ENCODE peak calls at places on chromosomes 11 and 22, in ten cellular contexts. One of them, this sample, is unnamed. For H3K9me3, the result is how much of the 10 kb centered on the place peaks cover.

GRCh38 chr11:117621226-117621625 is 175.8 kb downstream of the DSCAML1 start:
- DNase-seq in gastrocnemius medialis: no peak
- DNase-seq in CD8-positive, alpha-beta T cell: no peak
- DNase-seq in neural progenitor cell: no peak
- DNase-seq in left ventricle myocardium inferior: no peak
- DNase-seq in ovary: no peak
- DNase-seq in MM.1S: no peak
- DNase-seq in heart left ventricle: no peak
- DNase-seq in Karpas-422: peak
- DNase-seq in GM23248: peak
- DNase-seq in this sample: no peak

GRCh38 chr22:28547132-28547842 is 132.4 kb downstream of the TTC28 start:
- DNase-seq in ovary: no peak
- DNase-seq in CD8-positive, alpha-beta T cell: no peak
- DNase-seq in gastrocnemius medialis: no peak
- DNase-seq in MM.1S: no peak
- DNase-seq in Karpas-422: no peak
- DNase-seq in neural progenitor cell: no peak
- DNase-seq in left ventricle myocardium inferior: no peak
- DNase-seq in heart left ventricle: no peak
- DNase-seq in GM23248: peak
- DNase-seq in this sample: no peak

GRCh38 chr11:102518296-102519094 is 12.1 kb downstream of the MMP7 start:
- DNase-seq in gastrocnemius medialis: no peak
- DNase-seq in GM23248: no peak
- DNase-seq in left ventricle myocardium inferior: no peak
- DNase-seq in ovary: no peak
- DNase-seq in Karpas-422: peak
- DNase-seq in MM.1S: no peak
- DNase-seq in heart left ventricle: no peak
- DNase-seq in CD8-positive, alpha-beta T cell: no peak
- DNase-seq in neural progenitor cell: peak
- DNase-seq in this sample: no peak

GRCh38 chr11:66363805-66364535 is 7.6 kb downstream of the SLC29A2 start:
- DNase-seq in MM.1S: peak
- DNase-seq in gastrocnemius medialis: no peak
- DNase-seq in GM23248: no peak
- DNase-seq in Karpas-422: peak
- DNase-seq in CD8-positive, alpha-beta T cell: peak
- DNase-seq in left ventricle myocardium inferior: no peak
- DNase-seq in heart left ventricle: peak
- DNase-seq in neural progenitor cell: peak
- DNase-seq in ovary: no peak
- DNase-seq in this sample: peak

GRCh38 chr22:31899661-31900060 is 44.7 kb upstream of the YWHAH start:
- DNase-seq in left ventricle myocardium inferior: no peak
- DNase-seq in ovary: no peak
- DNase-seq in heart left ventricle: no peak
- DNase-seq in GM23248: no peak
- DNase-seq in CD8-positive, alpha-beta T cell: no peak
- DNase-seq in Karpas-422: no peak
- DNase-seq in MM.1S: no peak
- DNase-seq in neural progenitor cell: no peak
- DNase-seq in gastrocnemius medialis: no peak
- DNase-seq in this sample: no peak

GRCh38 chr22:42769574-42770447 is 49.1 kb upstream of the A4GALT start:
- DNase-seq in Karpas-422: peak
- DNase-seq in MM.1S: no peak
- DNase-seq in GM23248: peak
- DNase-seq in neural progenitor cell: peak
- DNase-seq in gastrocnemius medialis: no peak
- DNase-seq in heart left ventricle: peak
- DNase-seq in CD8-positive, alpha-beta T cell: no peak
- DNase-seq in ovary: peak
- DNase-seq in left ventricle myocardium inferior: peak
- DNase-seq in this sample: no peak

GRCh38 chr11:7486731-7487130 is 1.4 kb downstream of the OLFML1 start:
- DNase-seq in gastrocnemius medialis: no peak
- DNase-seq in GM23248: peak
- DNase-seq in CD8-positive, alpha-beta T cell: no peak
- DNase-seq in ovary: peak
- DNase-seq in Karpas-422: no peak
- DNase-seq in MM.1S: no peak
- DNase-seq in heart left ventricle: peak
- DNase-seq in neural progenitor cell: no peak
- DNase-seq in left ventricle myocardium inferior: no peak
- DNase-seq in this sample: no peak

GRCh38 chr11:93199616-93200015 is 1.8 kb upstream of the SLC36A4 start:
- DNase-seq in MM.1S: no peak
- DNase-seq in CD8-positive, alpha-beta T cell: no peak
- DNase-seq in heart left ventricle: no peak
- DNase-seq in left ventricle myocardium inferior: no peak
- DNase-seq in GM23248: no peak
- DNase-seq in Karpas-422: no peak
- DNase-seq in gastrocnemius medialis: no peak
- DNase-seq in ovary: no peak
- DNase-seq in neural progenitor cell: no peak
- DNase-seq in this sample: no peak

GRCh38 chr22:19554834-19555404 is 30.7 kb upstream of the CLDN5 start:
- DNase-seq in ovary: no peak
- DNase-seq in CD8-positive, alpha-beta T cell: no peak
- DNase-seq in heart left ventricle: no peak
- DNase-seq in Karpas-422: no peak
- DNase-seq in neural progenitor cell: peak
- DNase-seq in MM.1S: no peak
- DNase-seq in left ventricle myocardium inferior: no peak
- DNase-seq in GM23248: peak
- DNase-seq in gastrocnemius medialis: no peak
- DNase-seq in this sample: no peak

GRCh38 chr11:32225491-32226285 is 134.8 kb downstream of the RCN1 start:
- DNase-seq in gastrocnemius medialis: no peak
- DNase-seq in GM23248: no peak
- DNase-seq in heart left ventricle: no peak
- DNase-seq in neural progenitor cell: no peak
- DNase-seq in ovary: no peak
- DNase-seq in CD8-positive, alpha-beta T cell: no peak
- DNase-seq in Karpas-422: no peak
- DNase-seq in left ventricle myocardium inferior: no peak
- DNase-seq in MM.1S: no peak
- DNase-seq in this sample: no peak

GRCh38 chr11:114195981-114196731 is 100.0 kb upstream of the NNMT start:
- DNase-seq in Karpas-422: no peak
- DNase-seq in heart left ventricle: no peak
- DNase-seq in left ventricle myocardium inferior: no peak
- DNase-seq in CD8-positive, alpha-beta T cell: no peak
- DNase-seq in MM.1S: no peak
- DNase-seq in neural progenitor cell: no peak
- DNase-seq in gastrocnemius medialis: no peak
- DNase-seq in GM23248: peak
- DNase-seq in ovary: no peak
- DNase-seq in this sample: no peak

GRCh38 chr22:50301581-50301991 is 5.9 kb downstream of the PLXNB2 start:
- DNase-seq in gastrocnemius medialis: no peak
- DNase-seq in GM23248: no peak
- DNase-seq in neural progenitor cell: no peak
- DNase-seq in CD8-positive, alpha-beta T cell: no peak
- DNase-seq in heart left ventricle: no peak
- DNase-seq in MM.1S: no peak
- DNase-seq in left ventricle myocardium inferior: no peak
- DNase-seq in ovary: no peak
- DNase-seq in Karpas-422: peak
- DNase-seq in this sample: no peak

GRCh38 chr11:70621241-70621640 is 222.9 kb downstream of the CTTN start:
- DNase-seq in left ventricle myocardium inferior: no peak
- DNase-seq in CD8-positive, alpha-beta T cell: no peak
- DNase-seq in Karpas-422: no peak
- DNase-seq in neural progenitor cell: no peak
- DNase-seq in MM.1S: no peak
- DNase-seq in heart left ventricle: no peak
- DNase-seq in GM23248: no peak
- DNase-seq in ovary: no peak
- DNase-seq in gastrocnemius medialis: no peak
- DNase-seq in this sample: no peak

GRCh38 chr11:70620510-70621184 is 222.3 kb downstream of the CTTN start:
- DNase-seq in gastrocnemius medialis: no peak
- DNase-seq in ovary: no peak
- DNase-seq in neural progenitor cell: no peak
- DNase-seq in Karpas-422: no peak
- DNase-seq in MM.1S: no peak
- DNase-seq in CD8-positive, alpha-beta T cell: no peak
- DNase-seq in heart left ventricle: no peak
- DNase-seq in left ventricle myocardium inferior: no peak
- DNase-seq in GM23248: no peak
- DNase-seq in this sample: no peak

GRCh38 chr11:70616938-70617674 is 218.8 kb downstream of the CTTN start:
- DNase-seq in gastrocnemius medialis: no peak
- DNase-seq in left ventricle myocardium inferior: no peak
- DNase-seq in MM.1S: no peak
- DNase-seq in neural progenitor cell: no peak
- DNase-seq in ovary: no peak
- DNase-seq in heart left ventricle: no peak
- DNase-seq in GM23248: no peak
- DNase-seq in CD8-positive, alpha-beta T cell: no peak
- DNase-seq in Karpas-422: no peak
- DNase-seq in this sample: no peak

GRCh38 chr11:70618471-70619101 is 220.3 kb downstream of the CTTN start:
- DNase-seq in CD8-positive, alpha-beta T cell: no peak
- DNase-seq in MM.1S: no peak
- DNase-seq in gastrocnemius medialis: no peak
- DNase-seq in neural progenitor cell: peak
- DNase-seq in heart left ventricle: no peak
- DNase-seq in ovary: no peak
- DNase-seq in left ventricle myocardium inferior: no peak
- DNase-seq in GM23248: no peak
- DNase-seq in Karpas-422: no peak
- DNase-seq in this sample: no peak

GRCh38 chr11:70619591-70619990 is 221.3 kb downstream of the CTTN start:
- DNase-seq in left ventricle myocardium inferior: no peak
- DNase-seq in Karpas-422: no peak
- DNase-seq in gastrocnemius medialis: no peak
- DNase-seq in neural progenitor cell: no peak
- DNase-seq in ovary: no peak
- DNase-seq in MM.1S: no peak
- DNase-seq in CD8-positive, alpha-beta T cell: no peak
- DNase-seq in GM23248: no peak
- DNase-seq in heart left ventricle: no peak
- DNase-seq in this sample: no peak
- H3K9me3 ChIP-seq in left ventricle myocardium inferior: under half
- H3K9me3 ChIP-seq in Karpas-422: under half
- H3K9me3 ChIP-seq in gastrocnemius medialis: under half
- H3K9me3 ChIP-seq in neural progenitor cell: under half
- H3K9me3 ChIP-seq in ovary: under half
- H3K9me3 ChIP-seq in MM.1S: under half
- H3K9me3 ChIP-seq in CD8-positive, alpha-beta T cell: under half
- H3K9me3 ChIP-seq in GM23248: under half
- H3K9me3 ChIP-seq in heart left ventricle: under half
- H3K9me3 ChIP-seq in this sample: under half

DNA sequence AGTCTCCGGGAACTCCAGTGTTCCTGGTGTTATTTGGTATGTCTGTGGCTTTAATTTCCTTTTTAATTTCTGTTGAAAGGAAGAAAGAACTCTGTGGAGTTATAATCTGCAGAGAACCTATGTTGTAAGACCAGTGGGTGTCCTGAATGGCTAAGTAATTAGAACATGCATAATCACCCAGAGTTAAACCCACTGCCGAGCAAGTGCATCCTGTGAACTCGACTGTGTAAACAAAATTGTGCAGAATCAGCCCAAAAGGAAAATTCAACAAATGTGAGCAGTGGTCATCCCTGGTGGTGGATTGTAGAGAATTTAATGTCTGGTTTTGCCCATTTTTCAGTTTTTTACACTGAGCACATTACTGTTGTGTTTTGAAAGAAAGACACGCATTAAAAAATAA is 162.5 kb downstream of the COMMD9 start:
- DNase-seq in gastrocnemius medialis: no peak
- DNase-seq in left ventricle myocardium inferior: no peak
- DNase-seq in Karpas-422: no peak
- DNase-seq in GM23248: no peak
- DNase-seq in ovary: no peak
- DNase-seq in neural progenitor cell: no peak
- DNase-seq in heart left ventricle: no peak
- DNase-seq in MM.1S: no peak
- DNase-seq in CD8-positive, alpha-beta T cell: no peak
- DNase-seq in this sample: no peak
- H3K27ac ChIP-seq in gastrocnemius medialis: no peak
- H3K27ac ChIP-seq in left ventricle myocardium inferior: no peak
- H3K27ac ChIP-seq in Karpas-422: no peak
- H3K27ac ChIP-seq in GM23248: no peak
- H3K27ac ChIP-seq in ovary: no peak
- H3K27ac ChIP-seq in neural progenitor cell: peak
- H3K27ac ChIP-seq in heart left ventricle: no peak
- H3K27ac ChIP-seq in MM.1S: no peak
- H3K27ac ChIP-seq in CD8-positive, alpha-beta T cell: no peak
- H3K27ac ChIP-seq in this sample: no peak

DNA sequence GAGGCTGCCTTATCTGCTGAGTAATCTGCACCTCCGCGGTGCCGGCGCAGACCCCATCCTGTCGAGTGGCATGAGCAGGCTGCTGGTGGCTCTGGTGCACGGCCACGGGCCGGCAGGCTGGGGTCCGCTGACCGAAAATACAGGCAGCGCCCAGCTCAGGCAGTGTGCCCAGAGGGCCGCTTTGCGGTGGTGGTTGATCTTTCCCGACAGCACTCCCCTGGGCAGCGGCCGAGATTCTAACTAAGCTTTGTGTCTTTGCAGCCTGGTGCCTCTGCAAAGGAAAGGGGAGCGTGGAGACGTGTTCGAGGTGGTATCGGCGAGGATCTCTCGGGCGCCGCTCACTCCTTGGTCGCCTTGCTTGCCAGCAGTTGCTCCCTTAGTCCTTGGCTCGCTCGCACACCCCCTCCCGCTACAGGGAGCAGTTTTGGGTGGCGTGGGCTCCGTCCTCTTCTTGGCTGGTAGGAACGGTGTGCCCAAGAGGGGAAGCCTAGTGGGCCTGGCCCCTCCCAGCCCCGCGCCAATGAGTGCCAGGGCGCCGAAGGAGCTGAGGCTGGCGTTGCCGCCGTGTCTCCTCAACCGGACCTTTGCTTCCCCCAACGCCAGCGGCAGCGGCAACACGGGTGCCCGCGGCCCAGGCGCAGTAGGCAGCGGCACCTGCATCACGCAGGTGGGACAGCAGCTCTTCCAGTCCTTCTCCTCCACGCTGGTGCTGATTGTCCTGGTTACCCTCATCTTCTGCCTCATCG is 1.3 kb downstream of the C11orf87 start:
- DNase-seq in gastrocnemius medialis: no peak
- DNase-seq in GM23248: peak
- DNase-seq in left ventricle myocardium inferior: no peak
- DNase-seq in MM.1S: no peak
- DNase-seq in CD8-positive, alpha-beta T cell: no peak
- DNase-seq in neural progenitor cell: peak
- DNase-seq in ovary: no peak
- DNase-seq in Karpas-422: no peak
- DNase-seq in heart left ventricle: no peak
- DNase-seq in this sample: no peak
- H3K4me3 ChIP-seq in gastrocnemius medialis: peak
- H3K4me3 ChIP-seq in GM23248: peak
- H3K4me3 ChIP-seq in left ventricle myocardium inferior: peak
- H3K4me3 ChIP-seq in MM.1S: no peak
- H3K4me3 ChIP-seq in CD8-positive, alpha-beta T cell: no peak
- H3K4me3 ChIP-seq in neural progenitor cell: peak
- H3K4me3 ChIP-seq in ovary: no peak
- H3K4me3 ChIP-seq in Karpas-422: no peak
- H3K4me3 ChIP-seq in heart left ventricle: peak
- H3K4me3 ChIP-seq in this sample: no peak

GRCh38 chr11:55345306-55345705 is 2.3 kb downstream of the OR4A16 start:
- DNase-seq in ovary: no peak
- DNase-seq in GM23248: no peak
- DNase-seq in left ventricle myocardium inferior: no peak
- DNase-seq in heart left ventricle: no peak
- DNase-seq in CD8-positive, alpha-beta T cell: no peak
- DNase-seq in Karpas-422: no peak
- DNase-seq in MM.1S: no peak
- DNase-seq in gastrocnemius medialis: no peak
- DNase-seq in neural progenitor cell: no peak
- DNase-seq in this sample: no peak
- H3K9me3 ChIP-seq in ovary: under half
- H3K9me3 ChIP-seq in GM23248: under half
- H3K9me3 ChIP-seq in left ventricle myocardium inferior: under half
- H3K9me3 ChIP-seq in heart left ventricle: under half
- H3K9me3 ChIP-seq in CD8-positive, alpha-beta T cell: under half
- H3K9me3 ChIP-seq in Karpas-422: under half
- H3K9me3 ChIP-seq in MM.1S: under half
- H3K9me3 ChIP-seq in gastrocnemius medialis: under half
- H3K9me3 ChIP-seq in neural progenitor cell: under half
- H3K9me3 ChIP-seq in this sample: under half